ENCODE peak calls at places on chromosomes 16 and 17, in eight cellular contexts. One of them, this sample, is unnamed.

GRCh38 chr16:81143921-81144471 is 47.8 kb upstream of the GCSH start:
- DNase-seq in T-helper 9 cell: no peak
- DNase-seq in RCC 7860: no peak
- DNase-seq in GM13976: no peak
- DNase-seq in midbrain: no peak
- DNase-seq in GM19239: no peak
- DNase-seq in AG04450: no peak
- DNase-seq in activated CD4-positive, alpha-beta memory T cell treated with anti-CD3 and anti-CD28 coated beads, Interleukin-2, amount 10 ng/mL, durations not matched to agents 7 days and 5 days: no peak
- DNase-seq in this sample: no peak

GRCh38 chr16:75296606-75297005 is 45.2 kb upstream of the BCAR1 start:
- DNase-seq in activated CD4-positive, alpha-beta memory T cell treated with anti-CD3 and anti-CD28 coated beads, Interleukin-2, amount 10 ng/mL, durations not matched to agents 7 days and 5 days: no peak
- DNase-seq in AG04450: no peak
- DNase-seq in GM19239: no peak
- DNase-seq in midbrain: peak; percentile 26
- DNase-seq in RCC 7860: no peak
- DNase-seq in T-helper 9 cell: no peak
- DNase-seq in GM13976: no peak
- DNase-seq in this sample: no peak

GRCh38 chr17:8753976-8754440 is 4.3 kb downstream of the SPDYE4 start:
- DNase-seq in GM19239: no peak
- DNase-seq in midbrain: no peak
- DNase-seq in AG04450: no peak
- DNase-seq in RCC 7860: no peak
- DNase-seq in GM13976: peak; percentile 69
- DNase-seq in T-helper 9 cell: no peak
- DNase-seq in activated CD4-positive, alpha-beta memory T cell treated with anti-CD3 and anti-CD28 coated beads, Interleukin-2, amount 10 ng/mL, durations not matched to agents 7 days and 5 days: no peak
- DNase-seq in this sample: peak; percentile 30

GRCh38 chr16:87202346-87202745 is 114.8 kb downstream of the C16orf95 start:
- DNase-seq in RCC 7860: no peak
- DNase-seq in T-helper 9 cell: no peak
- DNase-seq in midbrain: no peak
- DNase-seq in GM19239: no peak
- DNase-seq in GM13976: no peak
- DNase-seq in AG04450: peak; percentile 30
- DNase-seq in activated CD4-positive, alpha-beta memory T cell treated with anti-CD3 and anti-CD28 coated beads, Interleukin-2, amount 10 ng/mL, durations not matched to agents 7 days and 5 days: no peak
- DNase-seq in this sample: no peak

GRCh38 chr16:77789646-77790370 is 1.4 kb downstream of the VAT1L start:
- DNase-seq in T-helper 9 cell: no peak
- DNase-seq in AG04450: no peak
- DNase-seq in GM13976: no peak
- DNase-seq in GM19239: no peak
- DNase-seq in RCC 7860: no peak
- DNase-seq in midbrain: no peak
- DNase-seq in activated CD4-positive, alpha-beta memory T cell treated with anti-CD3 and anti-CD28 coated beads, Interleukin-2, amount 10 ng/mL, durations not matched to agents 7 days and 5 days: no peak
- DNase-seq in this sample: no peak

GRCh38 chr16:88299751-88300462 is 82.9 kb upstream of the ZNF469 start:
- DNase-seq in T-helper 9 cell: no peak
- DNase-seq in AG04450: no peak
- DNase-seq in GM13976: no peak
- DNase-seq in midbrain: no peak
- DNase-seq in GM19239: no peak
- DNase-seq in RCC 7860: no peak
- DNase-seq in activated CD4-positive, alpha-beta memory T cell treated with anti-CD3 and anti-CD28 coated beads, Interleukin-2, amount 10 ng/mL, durations not matched to agents 7 days and 5 days: no peak
- DNase-seq in this sample: no peak

GRCh38 chr17:41060052-41060604 is at the start of gene KRTAP2-3:
- DNase-seq in T-helper 9 cell: no peak
- DNase-seq in RCC 7860: peak; percentile 97
- DNase-seq in GM13976: no peak
- DNase-seq in midbrain: no peak
- DNase-seq in GM19239: no peak
- DNase-seq in AG04450: peak; percentile 87
- DNase-seq in activated CD4-positive, alpha-beta memory T cell treated with anti-CD3 and anti-CD28 coated beads, Interleukin-2, amount 10 ng/mL, durations not matched to agents 7 days and 5 days: no peak
- DNase-seq in this sample: peak; percentile 85

GRCh38 chr17:72476575-72476986 is 355.8 kb downstream of the SOX9 start:
- DNase-seq in GM19239: no peak
- DNase-seq in AG04450: no peak
- DNase-seq in midbrain: peak; percentile 33
- DNase-seq in GM13976: no peak
- DNase-seq in activated CD4-positive, alpha-beta memory T cell treated with anti-CD3 and anti-CD28 coated beads, Interleukin-2, amount 10 ng/mL, durations not matched to agents 7 days and 5 days: no peak
- DNase-seq in RCC 7860: no peak
- DNase-seq in T-helper 9 cell: no peak
- DNase-seq in this sample: no peak

GRCh38 chr17:8189041-8189710 is 804 bp downstream of the BORCS6 start:
- DNase-seq in GM13976: no peak
- DNase-seq in RCC 7860: no peak
- DNase-seq in GM19239: no peak
- DNase-seq in AG04450: no peak
- DNase-seq in midbrain: no peak
- DNase-seq in activated CD4-positive, alpha-beta memory T cell treated with anti-CD3 and anti-CD28 coated beads, Interleukin-2, amount 10 ng/mL, durations not matched to agents 7 days and 5 days: peak; percentile 44
- DNase-seq in T-helper 9 cell: no peak
- DNase-seq in this sample: peak; percentile 30

GRCh38 chr17:61167050-61167449 is 232.6 kb upstream of the TBX2 start:
- DNase-seq in midbrain: no peak
- DNase-seq in AG04450: no peak
- DNase-seq in T-helper 9 cell: no peak
- DNase-seq in GM13976: no peak
- DNase-seq in activated CD4-positive, alpha-beta memory T cell treated with anti-CD3 and anti-CD28 coated beads, Interleukin-2, amount 10 ng/mL, durations not matched to agents 7 days and 5 days: no peak
- DNase-seq in GM19239: no peak
- DNase-seq in RCC 7860: no peak
- DNase-seq in this sample: no peak

GRCh38 chr16:84754353-84754856 is 54.6 kb downstream of the USP10 start:
- DNase-seq in AG04450: peak; percentile 80
- DNase-seq in midbrain: peak; percentile 86
- DNase-seq in T-helper 9 cell: peak; percentile 51
- DNase-seq in activated CD4-positive, alpha-beta memory T cell treated with anti-CD3 and anti-CD28 coated beads, Interleukin-2, amount 10 ng/mL, durations not matched to agents 7 days and 5 days: peak; percentile 75
- DNase-seq in GM13976: peak; percentile 74
- DNase-seq in RCC 7860: peak; percentile 73
- DNase-seq in GM19239: peak; percentile 42
- DNase-seq in this sample: peak; percentile 81

GRCh38 chr16:47920709-47921108 is 235.1 kb downstream of the ABCC12 start:
- DNase-seq in GM19239: no peak
- DNase-seq in RCC 7860: no peak
- DNase-seq in activated CD4-positive, alpha-beta memory T cell treated with anti-CD3 and anti-CD28 coated beads, Interleukin-2, amount 10 ng/mL, durations not matched to agents 7 days and 5 days: no peak
- DNase-seq in GM13976: no peak
- DNase-seq in AG04450: no peak
- DNase-seq in midbrain: no peak
- DNase-seq in T-helper 9 cell: no peak
- DNase-seq in this sample: no peak

GRCh38 chr17:50037321-50038107 is 18.4 kb upstream of the ITGA3 start:
- DNase-seq in AG04450: no peak
- DNase-seq in RCC 7860: peak; percentile 88
- DNase-seq in GM19239: no peak
- DNase-seq in midbrain: no peak
- DNase-seq in T-helper 9 cell: no peak
- DNase-seq in activated CD4-positive, alpha-beta memory T cell treated with anti-CD3 and anti-CD28 coated beads, Interleukin-2, amount 10 ng/mL, durations not matched to agents 7 days and 5 days: no peak
- DNase-seq in GM13976: peak; percentile 21
- DNase-seq in this sample: no peak

GRCh38 chr16:19175492-19176262 is 7.6 kb downstream of the SYT17 start:
- DNase-seq in GM19239: no peak
- DNase-seq in midbrain: no peak
- DNase-seq in activated CD4-positive, alpha-beta memory T cell treated with anti-CD3 and anti-CD28 coated beads, Interleukin-2, amount 10 ng/mL, durations not matched to agents 7 days and 5 days: no peak
- DNase-seq in RCC 7860: no peak
- DNase-seq in T-helper 9 cell: no peak
- DNase-seq in GM13976: no peak
- DNase-seq in AG04450: no peak
- DNase-seq in this sample: no peak

GRCh38 chr16:3101018-3101840 is 2.1 kb upstream of the ZSCAN10 start:
- DNase-seq in activated CD4-positive, alpha-beta memory T cell treated with anti-CD3 and anti-CD28 coated beads, Interleukin-2, amount 10 ng/mL, durations not matched to agents 7 days and 5 days: peak; percentile 70
- DNase-seq in AG04450: no peak
- DNase-seq in midbrain: no peak
- DNase-seq in RCC 7860: no peak
- DNase-seq in GM19239: no peak
- DNase-seq in T-helper 9 cell: no peak
- DNase-seq in GM13976: peak; percentile 68
- DNase-seq in this sample: peak; percentile 69

GRCh38 chr16:26672206-26672605 is 394.5 kb upstream of the C16orf82 start:
- DNase-seq in GM13976: no peak
- DNase-seq in RCC 7860: no peak
- DNase-seq in activated CD4-positive, alpha-beta memory T cell treated with anti-CD3 and anti-CD28 coated beads, Interleukin-2, amount 10 ng/mL, durations not matched to agents 7 days and 5 days: no peak
- DNase-seq in AG04450: no peak
- DNase-seq in GM19239: no peak
- DNase-seq in midbrain: no peak
- DNase-seq in T-helper 9 cell: no peak
- DNase-seq in this sample: no peak

GRCh38 chr17:7046127-7046724 is 2.3 kb upstream of the SLC16A11 start:
- DNase-seq in T-helper 9 cell: peak; percentile 38
- DNase-seq in activated CD4-positive, alpha-beta memory T cell treated with anti-CD3 and anti-CD28 coated beads, Interleukin-2, amount 10 ng/mL, durations not matched to agents 7 days and 5 days: peak; percentile 47
- DNase-seq in GM13976: no peak
- DNase-seq in RCC 7860: no peak
- DNase-seq in GM19239: no peak
- DNase-seq in midbrain: no peak
- DNase-seq in AG04450: no peak
- DNase-seq in this sample: no peak

GRCh38 chr17:72338847-72339790 is 218.3 kb downstream of the SOX9 start:
- DNase-seq in midbrain: no peak
- DNase-seq in RCC 7860: peak; percentile 98
- DNase-seq in GM13976: no peak
- DNase-seq in T-helper 9 cell: no peak
- DNase-seq in GM19239: no peak
- DNase-seq in AG04450: peak; percentile 86
- DNase-seq in activated CD4-positive, alpha-beta memory T cell treated with anti-CD3 and anti-CD28 coated beads, Interleukin-2, amount 10 ng/mL, durations not matched to agents 7 days and 5 days: no peak
- DNase-seq in this sample: peak; percentile 77

GRCh38 chr17:57946798-57947358 is 8.3 kb downstream of the CUEDC1 start:
- DNase-seq in GM19239: peak; percentile 80
- DNase-seq in T-helper 9 cell: no peak
- DNase-seq in AG04450: peak; percentile 55
- DNase-seq in GM13976: peak; percentile 75
- DNase-seq in activated CD4-positive, alpha-beta memory T cell treated with anti-CD3 and anti-CD28 coated beads, Interleukin-2, amount 10 ng/mL, durations not matched to agents 7 days and 5 days: peak; percentile 49
- DNase-seq in midbrain: peak; percentile 58
- DNase-seq in RCC 7860: peak; percentile 84
- DNase-seq in this sample: no peak

GRCh38 chr16:67166035-67166882 is 1.7 kb downstream of the HSF4 start:
- DNase-seq in RCC 7860: no peak
- DNase-seq in midbrain: no peak
- DNase-seq in AG04450: no peak
- DNase-seq in GM13976: no peak
- DNase-seq in T-helper 9 cell: no peak
- DNase-seq in activated CD4-positive, alpha-beta memory T cell treated with anti-CD3 and anti-CD28 coated beads, Interleukin-2, amount 10 ng/mL, durations not matched to agents 7 days and 5 days: no peak
- DNase-seq in GM19239: no peak
- DNase-seq in this sample: no peak

GRCh38 chr17:57999496-58000017 is 7.5 kb downstream of the SRSF1 start:
- DNase-seq in midbrain: peak; percentile 73
- DNase-seq in AG04450: peak; percentile 57
- DNase-seq in activated CD4-positive, alpha-beta memory T cell treated with anti-CD3 and anti-CD28 coated beads, Interleukin-2, amount 10 ng/mL, durations not matched to agents 7 days and 5 days: no peak
- DNase-seq in GM19239: no peak
- DNase-seq in GM13976: peak; percentile 43
- DNase-seq in RCC 7860: peak; percentile 56
- DNase-seq in T-helper 9 cell: no peak
- DNase-seq in this sample: peak; percentile 82

This sample was measured in RKO.